ENCODE peak calls at places on chromosomes 1 and 21, in seven cellular contexts. Z, Y, X, R, U, S and I are unnamed samples.

GRCh38 chr1:218466341-218467010 is 121.3 kb downstream of the TGFB2 start:
- DNase-seq in R (peak), Y (no peak), Z (no peak), X (no peak), U (no peak), S (no peak), I (no peak)

GRCh38 chr21:39441502-39442475 is 3.8 kb downstream of the LCA5L start:
- DNase-seq in Z (peak), R (peak), X (peak), S (peak), U (peak), Y (peak), I (peak)

GRCh38 chr1:212987702-212988322 is 27.9 kb downstream of the ANGEL2 start:
- DNase-seq in S (peak), Y (no peak), R (peak), X (no peak), U (peak), Z (no peak), I (no peak)

GRCh38 chr1:198498881-198499280 is 41.6 kb downstream of the ATP6V1G3 start:
- DNase-seq in S (peak), X (peak), Y (no peak), Z (no peak), U (no peak), R (no peak), I (no peak)

GRCh38 chr21:41482321-41482720 is 25.6 kb downstream of the TMPRSS2 start:
- DNase-seq in Z (no peak), Y (peak), U (peak), X (no peak), R (peak), S (peak), I (no peak)

GRCh38 chr1:19061343-19061742 is 104.9 kb upstream of the IFFO2 start:
- DNase-seq in Z (no peak), U (no peak), X (no peak), S (no peak), Y (no peak), R (no peak), I (no peak)

GRCh38 chr1:104706631-104707147 is 957.0 kb downstream of the AMY1C start:
- DNase-seq in R (no peak), Y (no peak), X (no peak), U (no peak), Z (no peak), S (peak), I (no peak)

GRCh38 chr1:56424744-56425493 is 154.4 kb downstream of the PLPP3 start:
- DNase-seq in R (peak), X (peak), Z (peak), U (peak), S (peak), Y (peak), I (peak)

GRCh38 chr1:93180723-93181613 is at the start of gene CCDC18:
- DNase-seq in S (no peak), Y (peak), R (peak), X (no peak), Z (no peak), U (no peak), I (peak)

GRCh38 chr21:42724226-42724920 is 71.0 kb downstream of the PDE9A start:
- DNase-seq in R (peak), U (peak), S (peak), Y (peak), X (peak), Z (peak), I (peak)

GRCh38 chr1:8025061-8025670 is 943 bp downstream of the ERRFI1 start:
- DNase-seq in Z (no peak), R (peak), U (peak), Y (peak), X (no peak), S (peak), I (no peak)

GRCh38 chr1:201385299-201385891 is 7.9 kb upstream of the TNNT2 start:
- DNase-seq in Z (no peak), U (peak), Y (peak), X (peak), S (peak), R (peak), I (peak)

DNA sequence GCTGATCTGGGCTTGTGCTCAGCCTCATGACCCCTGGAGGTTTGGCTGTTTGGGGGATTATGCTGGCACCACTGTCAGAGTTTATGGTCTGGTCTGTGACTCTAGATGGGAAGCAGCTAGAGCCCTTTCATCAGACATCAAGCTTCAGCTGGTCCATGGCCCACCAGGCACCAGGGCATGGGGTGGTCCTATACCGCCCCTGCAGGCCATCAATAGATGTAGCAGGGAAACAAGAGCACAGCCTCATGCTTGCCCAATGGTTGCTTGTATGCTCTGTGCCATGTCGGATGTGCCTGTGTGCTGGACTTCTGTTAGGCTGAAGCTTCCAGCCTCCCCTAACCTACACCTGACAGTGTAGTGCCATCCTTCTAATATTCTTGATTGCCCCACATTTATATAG is 71.1 kb upstream of the CD34 start:
- DNase-seq in X (peak), S (no peak), Y (no peak), U (no peak), R (peak), Z (no peak), I (peak)
- TF ChIP-seq CTCF in X (peak), S (peak), Y (peak), U (peak), R (peak), Z (peak), I (peak)

DNA sequence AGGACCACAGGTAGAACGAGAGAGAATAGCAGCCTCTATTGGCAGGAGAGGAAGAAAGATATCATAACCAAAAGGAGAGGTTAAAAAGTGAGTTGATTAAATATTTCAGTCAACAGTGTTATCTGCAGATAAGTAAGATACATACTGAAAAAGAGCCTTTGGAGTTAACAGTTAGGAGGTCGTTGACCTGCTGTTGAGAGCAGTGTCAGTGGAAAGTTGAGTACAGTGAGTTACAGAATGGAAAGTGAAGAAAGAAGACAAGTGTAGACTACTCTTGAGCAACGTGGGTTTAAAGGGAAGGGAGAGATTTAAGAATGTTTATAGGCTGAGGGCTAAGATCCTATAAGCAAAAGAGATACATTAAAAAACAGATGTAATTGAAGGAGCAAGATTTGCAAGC is 30.2 kb downstream of the GNAT2 start:
- DNase-seq in U (no peak), R (no peak), X (no peak), Z (no peak), S (no peak), Y (no peak), I (no peak)
- TF ChIP-seq CTCF in U (no peak), R (no peak), X (no peak), Z (no peak), S (no peak), Y (no peak), I (no peak)

GRCh38 chr21:43816611-43817071 is 27.3 kb downstream of the RRP1 start:
- DNase-seq in X (no peak), Z (no peak), R (no peak), Y (no peak), S (no peak), U (no peak), I (no peak)
- TF ChIP-seq CTCF in X (no peak), Z (no peak), R (no peak), Y (peak), S (no peak), U (peak), I (no peak)

DNA sequence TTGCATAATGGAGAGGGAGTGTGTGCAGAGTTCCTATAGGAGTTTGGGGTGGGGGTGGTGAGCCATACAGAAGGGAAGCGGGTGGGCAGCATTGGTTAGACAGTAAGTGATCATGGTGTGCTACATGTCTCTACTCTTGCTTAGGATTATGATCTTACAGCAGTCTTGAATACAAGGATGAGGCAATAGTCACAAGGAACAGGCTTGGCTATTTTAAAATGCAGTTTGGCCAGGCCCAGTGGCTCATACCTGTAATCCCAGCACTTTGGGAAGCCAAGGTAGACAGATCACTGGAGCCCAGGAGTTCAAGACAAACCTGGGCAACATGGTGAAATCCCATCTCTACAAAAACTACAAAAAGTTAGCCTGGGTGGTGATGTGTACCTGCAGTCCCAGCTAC is 12.3 kb downstream of the MYOC start:
- DNase-seq in Y (no peak), X (no peak), R (no peak), U (no peak), Z (no peak), S (no peak), I (no peak)
- TF ChIP-seq CTCF in Y (no peak), X (no peak), R (no peak), U (no peak), Z (no peak), S (no peak), I (no peak)

GRCh38 chr1:204206121-204206520 is 7.7 kb downstream of the GOLT1A start:
- DNase-seq in Y (no peak), U (no peak), R (peak), Z (no peak), X (no peak), S (peak), I (no peak)
- TF ChIP-seq CTCF in Y (peak), U (no peak), R (peak), Z (no peak), X (no peak), S (peak), I (no peak)

DNA sequence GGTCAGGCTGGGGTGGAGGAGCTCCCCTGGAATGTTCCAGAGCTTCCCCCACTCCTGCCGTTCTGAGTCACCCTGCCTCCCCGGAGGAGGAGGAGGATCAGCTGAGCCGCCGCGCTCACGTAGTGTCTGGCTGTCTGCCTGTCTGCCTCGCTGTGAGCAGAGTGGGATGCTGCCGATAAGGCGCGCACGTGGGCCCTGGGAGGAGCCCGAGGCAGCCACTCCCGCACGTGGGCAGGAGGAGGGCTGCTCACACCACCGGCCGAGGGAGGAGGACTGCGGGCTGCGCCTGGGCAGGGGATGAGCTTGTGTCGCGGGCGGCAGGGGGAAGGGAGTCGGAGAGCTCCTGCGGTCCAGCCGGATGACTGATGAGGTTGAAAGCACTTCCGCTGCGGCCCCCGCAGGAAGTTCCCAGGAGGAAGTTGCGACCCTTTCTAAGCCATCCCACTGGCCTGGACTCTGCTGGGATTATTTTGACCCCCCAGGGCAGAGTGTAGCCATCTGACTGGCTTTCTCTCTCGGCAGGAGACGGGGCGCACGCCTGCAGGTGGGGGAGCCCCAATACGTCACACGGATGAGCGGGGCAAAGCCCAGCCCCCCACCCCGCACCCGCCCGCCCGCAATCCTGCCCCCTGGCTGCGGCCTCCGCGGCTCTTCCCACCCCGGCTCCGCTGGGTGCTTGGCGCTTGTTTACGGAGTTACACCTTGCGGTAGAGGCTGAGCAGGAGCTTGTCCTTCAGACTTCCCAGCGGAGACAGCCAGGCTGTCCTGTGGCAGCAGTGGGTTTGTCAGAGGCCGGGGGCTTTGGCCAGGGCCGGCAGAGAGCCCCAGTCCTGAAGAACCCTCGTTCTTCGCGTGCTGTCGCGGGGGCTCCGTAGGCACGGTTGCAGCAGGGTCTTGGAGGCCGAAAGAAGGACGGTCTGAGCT is 9.8 kb downstream of the PDXK start:
- DNase-seq in Y (peak), Z (peak), R (peak), S (peak), X (peak), U (peak), I (peak)
- TF ChIP-seq CTCF in Y (peak), Z (peak), R (peak), S (no peak), X (no peak), U (peak), I (peak)

GRCh38 chr1:119711804-119712341 is at the start of gene PHGDH:
- DNase-seq in Y (peak), R (peak), Z (peak), U (peak), X (peak), S (peak), I (peak)
- TF ChIP-seq CTCF in Y (no peak), R (no peak), Z (no peak), U (no peak), X (no peak), S (no peak), I (no peak)

DNA sequence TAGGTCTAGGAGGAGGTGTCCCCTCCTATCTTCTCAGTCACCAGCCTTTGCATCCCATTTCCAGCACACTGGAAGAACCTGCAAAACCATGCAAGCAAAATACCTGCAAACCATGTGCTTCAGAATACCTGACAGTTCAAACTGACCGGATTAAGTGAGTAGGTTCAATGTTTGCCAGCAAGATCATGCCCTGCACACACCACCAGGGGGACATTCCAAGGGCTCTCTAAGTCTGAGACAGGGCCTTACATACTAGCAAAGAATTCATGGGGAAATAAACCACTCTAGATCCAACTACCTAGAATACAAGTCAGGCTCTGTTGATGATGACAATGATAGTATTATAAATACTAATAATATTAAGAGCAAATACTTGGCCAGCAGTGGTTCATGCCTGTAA is 27.6 kb downstream of the INPP5B start:
- DNase-seq in S (peak), X (peak), Y (peak), R (peak), U (peak), Z (no peak), I (peak)
- TF ChIP-seq CTCF in S (peak), X (peak), Y (peak), R (peak), U (peak), Z (peak), I (peak)

DNA sequence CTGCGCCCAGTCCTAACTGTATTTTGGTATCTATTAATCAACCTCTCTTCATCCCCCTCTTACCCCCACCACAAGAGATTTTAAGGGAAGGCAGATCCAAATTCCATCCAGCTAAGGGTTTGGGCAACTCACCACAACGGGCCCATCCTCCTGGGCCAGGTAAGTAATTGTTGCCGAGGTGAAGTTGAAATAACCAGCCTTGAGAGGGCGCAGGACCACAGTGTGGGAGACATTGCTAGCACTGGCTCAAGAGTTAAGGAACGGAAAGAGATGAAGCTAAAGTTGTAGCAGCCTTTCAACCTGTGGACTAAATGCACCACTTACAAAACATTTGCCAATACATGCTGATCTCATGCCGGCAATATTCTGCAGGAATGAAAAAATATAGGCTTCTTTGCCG is 5.9 kb downstream of the SSR2 start:
- DNase-seq in R (no peak), S (no peak), Y (no peak), X (no peak), U (no peak), Z (no peak), I (no peak)
- TF ChIP-seq CTCF in R (no peak), S (no peak), Y (no peak), X (no peak), U (no peak), Z (no peak), I (no peak)

GRCh38 chr1:231554969-231555368 is 26.5 kb downstream of the TSNAX start:
- DNase-seq in Y (no peak), S (no peak), R (no peak), X (no peak), U (no peak), Z (no peak), I (no peak)

GRCh38 chr1:231549733-231550447 is 21.4 kb downstream of the TSNAX start:
- DNase-seq in R (no peak), Y (no peak), S (no peak), U (no peak), X (no peak), Z (no peak), I (no peak)

GRCh38 chr1:231544943-231545592 is 16.6 kb downstream of the TSNAX start:
- DNase-seq in Y (no peak), U (no peak), Z (no peak), X (no peak), R (no peak), S (peak), I (no peak)

GRCh38 chr1:231553320-231553719 is 24.9 kb downstream of the TSNAX start:
- DNase-seq in Z (no peak), S (no peak), R (no peak), Y (no peak), X (no peak), U (no peak), I (no peak)

DNA sequence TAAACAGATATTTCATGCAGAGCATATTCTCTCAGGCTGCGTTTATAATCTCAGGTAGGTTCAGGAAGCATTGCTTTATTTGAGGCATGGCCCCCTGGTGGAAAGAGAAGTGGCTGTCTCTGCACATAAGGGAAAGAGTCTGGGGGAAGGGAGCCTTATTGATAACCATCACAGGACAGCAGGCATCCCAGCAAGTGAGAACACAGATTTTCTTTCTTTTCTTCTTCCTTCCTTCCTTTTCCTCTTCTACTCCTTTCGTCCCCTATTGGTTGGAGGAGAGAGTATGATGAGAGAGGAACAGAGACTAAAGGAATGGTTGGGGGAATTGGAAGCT is 21.9 kb downstream of the TSNAX start:
- DNase-seq in X (peak), R (peak), Z (no peak), S (no peak), U (peak), Y (no peak), I (peak)
- TF ChIP-seq CTCF in X (peak), R (peak), Z (peak), S (peak), U (peak), Y (peak), I (no peak)